ENCODE peak calls at places on chromosomes 1 and 21, in six cellular contexts. L is transverse colon, E is body of pancreas, A is tibial nerve, G is breast epithelium, W is Peyer's patch. Y is an unnamed sample.

GRCh38 chr1:32538887-32539583 is at the start of gene ZBTB8A:
- DNase-seq in L (peak; percentile 64), E (peak; percentile 59), A (no peak), G (peak; percentile 27), W (peak; percentile 70), Y (peak; percentile 50)

GRCh38 chr21:38908537-38908936 is 102.8 kb downstream of the ETS2 start:
- DNase-seq in L (no peak), E (no peak), A (no peak), G (no peak), W (no peak), Y (no peak)

GRCh38 chr1:109910963-109911798 is 532 bp downstream of the CSF1 start:
- DNase-seq in L (no peak), E (no peak), A (no peak), G (no peak), W (no peak), Y (no peak)

GRCh38 chr1:164579346-164579745 is 20.4 kb downstream of the PBX1 start:
- DNase-seq in L (no peak), E (no peak), A (no peak), G (no peak), W (no peak), Y (no peak)

GRCh38 chr1:89931950-89932349 is 63.0 kb upstream of the ZNF326 start:
- DNase-seq in L (no peak), E (no peak), A (no peak), G (no peak), W (no peak), Y (no peak)

GRCh38 chr1:164659621-164660414 is 100.8 kb downstream of the PBX1 start:
- DNase-seq in L (peak; percentile 30), E (peak; percentile 96), A (no peak), G (peak; percentile 84), W (peak; percentile 60), Y (peak; percentile 56)

GRCh38 chr1:33905241-33905640 is 41.4 kb downstream of the HMGB4 start:
- DNase-seq in L (no peak), E (no peak), A (no peak), G (no peak), W (no peak), Y (no peak)

GRCh38 chr1:246753670-246754535 is 29.7 kb downstream of the SCCPDH start:
- DNase-seq in L (peak; percentile 68), E (peak; percentile 54), A (peak; percentile 38), G (peak; percentile 23), W (peak; percentile 64), Y (peak; percentile 66)

GRCh38 chr1:174800221-174800791 is 199.4 kb upstream of the CACYBP start:
- DNase-seq in L (no peak), E (no peak), A (no peak), G (no peak), W (peak; percentile 48), Y (no peak)

GRCh38 chr1:180598333-180598979 is 33.4 kb upstream of the XPR1 start:
- DNase-seq in L (peak; percentile 13), E (peak; percentile 59), A (no peak), G (no peak), W (no peak), Y (no peak)

GRCh38 chr1:215507119-215507518 is 60.0 kb upstream of the KCTD3 start:
- DNase-seq in L (no peak), E (no peak), A (no peak), G (no peak), W (no peak), Y (no peak)

GRCh38 chr1:201016211-201016651 is 7.3 kb downstream of the KIF21B start:
- DNase-seq in L (peak; percentile 61), E (no peak), A (no peak), G (no peak), W (no peak), Y (no peak)

GRCh38 chr21:25960423-25960822 is 210.1 kb downstream of the APP start:
- DNase-seq in L (no peak), E (no peak), A (no peak), G (no peak), W (no peak), Y (no peak)
- TF ChIP-seq POLR2A in L (no peak), E (no peak), A (no peak), G (no peak), W (no peak), Y (no peak)

GRCh38 chr1:46533179-46533864 is 18.1 kb downstream of the KNCN start:
- DNase-seq in L (peak; percentile 21), E (peak; percentile 22), A (no peak), G (no peak), W (peak; percentile 59), Y (no peak)
- H3K27ac ChIP-seq in L (peak overlapping the region; percentile 49), E (no peak overlapping the region), A (peak overlapping the region; percentile 35), G (peak overlapping the region; percentile 22), W (peak overlapping the region; percentile 9), Y (peak overlapping the region; percentile 75)

DNA sequence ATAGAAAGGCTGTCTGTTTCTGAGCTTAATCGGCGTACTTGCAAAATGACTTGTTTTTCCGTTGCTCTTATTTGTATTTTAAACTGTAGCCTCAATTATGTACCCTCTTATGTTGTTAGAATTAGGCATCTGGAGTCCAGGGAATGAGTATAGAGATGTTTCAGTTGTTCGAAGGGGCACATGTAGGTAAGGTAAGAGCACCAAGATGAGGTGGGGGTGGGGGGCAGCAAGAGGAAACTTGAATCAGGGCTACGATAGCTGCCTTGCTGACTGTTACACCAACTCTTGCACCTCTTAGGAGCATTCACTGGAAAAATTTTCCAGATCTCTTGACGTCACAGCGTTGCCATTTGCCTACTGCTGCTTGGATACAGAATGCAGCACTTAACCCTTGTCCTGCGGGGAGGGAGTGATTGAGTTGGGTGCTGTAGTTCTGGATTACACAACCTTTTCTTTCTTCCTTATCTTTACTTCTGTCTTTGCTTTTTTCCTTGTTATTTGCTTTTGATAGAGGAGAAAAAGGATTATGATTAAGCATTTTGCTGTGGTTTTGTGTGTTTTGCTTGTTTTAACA is 3.2 kb downstream of the ATP1B1 start:
- DNase-seq in L (peak; percentile 84), E (peak; percentile 91), A (no peak), G (peak; percentile 62), W (peak; percentile 60), Y (peak; percentile 87)
- TF ChIP-seq POLR2A in L (peak; percentile 68), E (peak; percentile 46), A (no peak), G (no peak), W (peak; percentile 40), Y (peak; percentile 37)

GRCh38 chr1:47527653-47528272 is 89.9 kb downstream of the FOXD2 start:
- DNase-seq in L (peak; percentile 73), E (no peak), A (no peak), G (no peak), W (no peak), Y (peak; percentile 63)
- H3K27ac ChIP-seq in L (no peak overlapping the region), E (no peak overlapping the region), A (no peak overlapping the region), G (no peak overlapping the region), W (no peak overlapping the region), Y (no peak overlapping the region)